ENCODE peak calls at places on chromosomes 16 and 17, in seven cellular contexts. R, P, B, C, N, I and V are unnamed samples.

GRCh38 chr16:21265104-21265825 is 12.8 kb downstream of the CRYM start:
- DNase-seq in R (no peak), P (no peak), B (no peak), C (no peak), N (no peak), I (no peak), V (no peak)

GRCh38 chr16:9407206-9407758 is 315.8 kb downstream of the HAPSTR1 start:
- DNase-seq in R (no peak), P (no peak), B (no peak), C (no peak), N (no peak), I (no peak), V (no peak)

GRCh38 chr17:61314368-61315078 is 85.1 kb upstream of the TBX2 start:
- DNase-seq in R (peak), P (no peak), B (no peak), C (peak), N (no peak), I (no peak), V (no peak)

GRCh38 chr16:25224731-25225319 is 8.1 kb downstream of the AQP8 start:
- DNase-seq in R (no peak), P (no peak), B (no peak), C (no peak), N (no peak), I (no peak), V (no peak)

GRCh38 chr17:50206604-50207293 is 5.3 kb upstream of the COL1A1 start:
- DNase-seq in R (no peak), P (no peak), B (no peak), C (no peak), N (peak), I (peak), V (no peak)

GRCh38 chr16:15598648-15599190 is 44.2 kb downstream of the MARF1 start:
- DNase-seq in R (no peak), P (no peak), B (no peak), C (no peak), N (no peak), I (no peak), V (no peak)

GRCh38 chr17:72953621-72954020 is 138.9 kb downstream of the SLC39A11 start:
- DNase-seq in R (no peak), P (no peak), B (no peak), C (no peak), N (no peak), I (no peak), V (no peak)

GRCh38 chr17:42403150-42403549 is 14.9 kb upstream of the STAT3 start:
- DNase-seq in R (no peak), P (no peak), B (no peak), C (no peak), N (peak), I (peak), V (no peak)

GRCh38 chr16:12132290-12132689 is 155.8 kb downstream of the SNX29 start:
- DNase-seq in R (no peak), P (no peak), B (no peak), C (no peak), N (no peak), I (no peak), V (no peak)

GRCh38 chr16:21523411-21524067 is 75.8 kb upstream of the METTL9 start:
- DNase-seq in R (no peak), P (no peak), B (peak), C (no peak), N (no peak), I (no peak), V (no peak)

GRCh38 chr17:12667299-12667958 is 1.7 kb downstream of the MYOCD start:
- DNase-seq in R (no peak), P (no peak), B (peak), C (no peak), N (peak), I (peak), V (no peak)

GRCh38 chr16:85670840-85671239 is 17.9 kb downstream of the GINS2 start:
- DNase-seq in R (no peak), P (no peak), B (no peak), C (no peak), N (no peak), I (no peak), V (no peak)

GRCh38 chr16:49278567-49278827 is 3.1 kb downstream of the CBLN1 start:
- DNase-seq in R (no peak), P (no peak), B (no peak), C (no peak), N (no peak), I (no peak), V (no peak)

GRCh38 chr16:56032072-56032471 is 156.9 kb upstream of the CES5A start:
- DNase-seq in R (no peak), P (no peak), B (no peak), C (no peak), N (no peak), I (no peak), V (no peak)

GRCh38 chr17:27367121-27367981 is 73.4 kb downstream of the WSB1 start:
- DNase-seq in R (no peak), P (no peak), B (no peak), C (no peak), N (no peak), I (no peak), V (no peak)
- TF ChIP-seq POLR2AphosphoS5 in R (no peak), P (no peak), B (no peak), C (no peak), N (no peak), I (no peak), V (no peak)

GRCh38 chr16:46688657-46689491 is at the start of gene VPS35:
- DNase-seq in R (peak), P (peak), B (peak), C (peak), N (peak), I (peak), V (peak)
- TF ChIP-seq POLR2AphosphoS5 in R (peak), P (no peak), B (peak), C (peak), N (no peak), I (peak), V (peak)

DNA sequence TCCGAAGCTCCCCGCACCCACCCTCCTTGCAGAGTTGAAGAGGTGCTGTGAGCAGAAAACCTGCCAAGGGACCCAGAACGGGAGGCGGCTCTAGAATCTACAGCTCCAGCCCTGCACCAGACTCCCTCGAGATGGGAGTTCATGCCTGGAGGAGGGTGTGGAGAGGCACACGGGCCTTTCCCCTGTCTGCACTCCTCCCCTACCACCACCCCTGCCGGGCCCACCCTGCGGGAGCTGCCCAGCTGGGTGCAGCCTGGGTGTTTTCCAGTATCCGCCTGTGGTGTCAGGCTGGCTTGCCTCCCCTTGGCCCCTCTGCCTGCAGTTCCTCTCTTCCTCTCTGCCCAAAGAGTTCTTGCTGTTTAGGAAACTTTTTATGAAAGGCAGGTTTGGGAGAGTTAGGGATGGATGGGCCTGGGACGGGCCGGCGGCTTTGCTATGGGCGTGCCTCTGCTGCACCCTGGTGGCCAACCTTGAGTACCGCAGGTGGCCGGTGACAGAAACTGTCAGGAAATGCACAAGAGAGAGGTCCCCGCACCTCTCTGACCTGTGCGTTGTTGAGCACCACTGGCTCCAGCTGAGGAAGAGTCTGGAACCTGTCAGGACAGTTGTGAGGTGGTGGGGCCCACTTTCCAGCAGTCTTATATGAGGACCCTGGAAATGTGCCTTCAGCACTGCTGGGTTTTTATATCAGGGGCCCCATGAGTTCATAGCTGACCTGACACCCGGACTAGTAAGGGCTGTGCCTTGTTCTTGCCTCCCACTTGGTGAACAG is 354.1 kb downstream of the SEC14L1 start:
- DNase-seq in R (peak), P (no peak), B (peak), C (peak), N (peak), I (peak), V (no peak)
- TF ChIP-seq POLR2AphosphoS5 in R (peak), P (no peak), B (no peak), C (peak), N (no peak), I (no peak), V (peak)

DNA sequence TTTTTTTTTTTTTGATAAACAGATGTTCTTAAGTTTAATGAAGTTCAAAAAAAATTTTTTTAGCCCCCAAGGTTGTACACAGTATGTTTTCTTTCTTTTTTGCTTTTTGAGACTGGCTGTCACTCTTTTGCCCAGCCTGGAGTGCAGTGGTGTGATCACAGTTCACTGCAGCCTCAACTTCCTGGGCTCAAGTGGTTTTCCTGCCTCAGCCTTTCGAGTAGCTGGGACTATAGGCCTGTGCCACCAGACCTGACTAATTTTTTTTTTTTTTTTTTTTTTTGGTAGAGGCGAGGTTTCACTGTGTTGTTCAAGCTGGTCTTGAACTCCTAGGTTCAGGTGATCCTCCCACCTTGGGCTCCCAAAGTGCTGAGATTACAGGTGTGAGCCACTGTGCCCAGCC is 12.8 kb downstream of the ITGAE start:
- DNase-seq in R (no peak), P (no peak), B (no peak), C (no peak), N (no peak), I (no peak), V (no peak)
- TF ChIP-seq POLR2AphosphoS5 in R (no peak), P (no peak), B (no peak), C (no peak), N (no peak), I (no peak), V (no peak)

GRCh38 chr17:14312522-14312921 is 11.6 kb downstream of the HS3ST3B1 start:
- DNase-seq in R (no peak), P (no peak), B (no peak), C (no peak), N (no peak), I (no peak), V (peak)

GRCh38 chr17:14318906-14319205 is 18.0 kb downstream of the HS3ST3B1 start:
- DNase-seq in R (no peak), P (no peak), B (no peak), C (no peak), N (no peak), I (no peak), V (no peak)

GRCh38 chr17:14318109-14318905 is 17.4 kb downstream of the HS3ST3B1 start:
- DNase-seq in R (no peak), P (no peak), B (no peak), C (no peak), N (no peak), I (no peak), V (no peak)

GRCh38 chr17:14317383-14317782 is 16.5 kb downstream of the HS3ST3B1 start:
- DNase-seq in R (no peak), P (no peak), B (no peak), C (no peak), N (no peak), I (no peak), V (no peak)

GRCh38 chr17:14316131-14316854 is 15.4 kb downstream of the HS3ST3B1 start:
- DNase-seq in R (no peak), P (no peak), B (peak), C (no peak), N (no peak), I (no peak), V (no peak)
- TF ChIP-seq POLR2AphosphoS5 in R (no peak), P (no peak), B (no peak), C (no peak), N (no peak), I (no peak), V (no peak)

DNA sequence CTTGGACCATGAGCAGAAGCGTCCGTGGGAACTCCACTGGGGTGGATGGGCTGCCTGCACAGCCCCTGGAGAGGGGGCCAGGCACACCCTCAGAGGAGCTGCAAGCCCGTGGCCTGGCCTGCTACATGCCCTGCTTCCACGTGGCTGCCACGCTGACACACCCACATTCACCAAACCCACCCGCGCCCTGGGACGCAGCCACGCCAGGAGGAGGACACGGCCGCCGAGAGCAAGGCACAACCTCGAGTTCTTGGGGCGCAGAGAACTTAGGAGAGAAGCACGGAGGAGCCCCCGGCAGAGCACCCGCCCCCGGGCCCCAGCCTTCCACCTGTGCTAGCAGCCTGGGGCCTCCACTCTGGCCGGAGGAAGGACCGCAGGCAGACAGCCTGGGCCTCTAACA is 18.8 kb downstream of the CASKIN1 start:
- DNase-seq in R (no peak), P (no peak), B (no peak), C (no peak), N (no peak), I (no peak), V (no peak)
- TF ChIP-seq POLR2AphosphoS5 in R (no peak), P (no peak), B (no peak), C (no peak), N (no peak), I (no peak), V (no peak)

GRCh38 chr17:74455025-74455585 is 11.3 kb upstream of the CD300A start:
- DNase-seq in R (no peak), P (no peak), B (no peak), C (no peak), N (no peak), I (peak), V (no peak)

GRCh38 chr17:74452841-74453661 is 13.4 kb upstream of the CD300A start:
- DNase-seq in R (no peak), P (no peak), B (no peak), C (no peak), N (no peak), I (no peak), V (no peak)

GRCh38 chr17:74453665-74454196 is 12.7 kb upstream of the CD300A start:
- DNase-seq in R (peak), P (no peak), B (no peak), C (no peak), N (peak), I (no peak), V (no peak)

GRCh38 chr17:74452027-74452840 is 14.2 kb upstream of the CD300A start:
- DNase-seq in R (no peak), P (no peak), B (no peak), C (no peak), N (no peak), I (no peak), V (no peak)

GRCh38 chr17:74454197-74455024 is 12.0 kb upstream of the CD300A start:
- DNase-seq in R (no peak), P (no peak), B (peak), C (peak), N (no peak), I (peak), V (no peak)
- TF ChIP-seq POLR2AphosphoS5 in R (peak), P (no peak), B (peak), C (peak), N (no peak), I (peak), V (peak)

GRCh38 chr16:75379339-75379738 is 54.0 kb downstream of the CFDP1 start:
- DNase-seq in R (no peak), P (peak), B (no peak), C (no peak), N (no peak), I (no peak), V (no peak)

GRCh38 chr16:75376475-75376907 is 56.8 kb downstream of the CFDP1 start:
- DNase-seq in R (no peak), P (no peak), B (no peak), C (no peak), N (no peak), I (peak), V (no peak)

GRCh38 chr16:75378616-75379015 is 54.7 kb downstream of the CFDP1 start:
- DNase-seq in R (no peak), P (no peak), B (no peak), C (no peak), N (no peak), I (no peak), V (no peak)

GRCh38 chr16:75379911-75380847 is 53.1 kb downstream of the CFDP1 start:
- DNase-seq in R (no peak), P (peak), B (no peak), C (no peak), N (no peak), I (no peak), V (no peak)

GRCh38 chr16:75377971-75378386 is 55.3 kb downstream of the CFDP1 start:
- DNase-seq in R (peak), P (no peak), B (no peak), C (peak), N (no peak), I (peak), V (no peak)
- TF ChIP-seq POLR2AphosphoS5 in R (no peak), P (no peak), B (no peak), C (peak), N (no peak), I (no peak), V (peak)

GRCh38 chr17:47821424-47822379 is at the start of gene OSBPL7:
- DNase-seq in R (peak), P (peak), B (peak), C (peak), N (peak), I (peak), V (no peak)
- TF ChIP-seq POLR2AphosphoS5 in R (no peak), P (peak), B (peak), C (peak), N (peak), I (peak), V (peak)